ENCODE peak calls at places on chromosomes 1 and 21, in eight cellular contexts. W is AG04450, Z is MM.1S, D is sigmoid colon, G is cardiac fibroblast, I is tibial nerve, X is fibroblast of villous mesenchyme, Y is colonic mucosa. C is an unnamed sample.

GRCh38 chr1:16334655-16335340 is 17.5 kb downstream of the FBXO42 start:
- DNase-seq in W (no peak), Z (no peak), D (no peak), G (no peak), I (no peak), X (no peak), Y (no peak), C (peak)

GRCh38 chr1:216430744-216431143 is 7.5 kb upstream of the USH2A start:
- DNase-seq in W (no peak), Z (no peak), D (no peak), G (no peak), I (no peak), X (no peak), Y (no peak), C (no peak)

GRCh38 chr1:30191154-30191702 is 532.2 kb downstream of the MATN1 start:
- DNase-seq in W (no peak), Z (no peak), D (no peak), G (peak), I (no peak), X (peak), Y (peak), C (peak)

GRCh38 chr1:30523055-30524020 is 200.0 kb downstream of the MATN1 start:
- DNase-seq in W (no peak), Z (no peak), D (no peak), G (peak), I (no peak), X (no peak), Y (no peak), C (peak)

GRCh38 chr1:174017231-174017970 is 4.8 kb downstream of the RC3H1 start:
- DNase-seq in W (no peak), Z (no peak), D (no peak), G (no peak), I (no peak), X (no peak), Y (no peak), C (no peak)

GRCh38 chr1:230424440-230425251 is 1.5 kb downstream of the PGBD5 start:
- DNase-seq in W (no peak), Z (no peak), D (no peak), G (no peak), I (no peak), X (no peak), Y (peak), C (peak)

GRCh38 chr1:232844791-232845190 is 39.6 kb downstream of the MAP10 start:
- DNase-seq in W (no peak), Z (no peak), D (no peak), G (no peak), I (no peak), X (no peak), Y (no peak), C (peak)

GRCh38 chr1:31949862-31950261 is 11.7 kb upstream of the PTP4A2 start:
- DNase-seq in W (no peak), Z (no peak), D (no peak), G (no peak), I (no peak), X (no peak), Y (no peak), C (no peak)

GRCh38 chr1:99850458-99850974 is 355 bp downstream of the AGL start:
- DNase-seq in W (no peak), Z (no peak), D (no peak), G (no peak), I (no peak), X (peak), Y (no peak), C (no peak)

GRCh38 chr1:48916121-48917069 is 139.7 kb upstream of the BEND5 start:
- DNase-seq in W (no peak), Z (peak), D (no peak), G (peak), I (no peak), X (peak), Y (no peak), C (peak)
- TF ChIP-seq CTCF in W (peak), Z (peak), D (no peak), G (peak), I (peak), X (peak), Y (peak), C (peak)

DNA sequence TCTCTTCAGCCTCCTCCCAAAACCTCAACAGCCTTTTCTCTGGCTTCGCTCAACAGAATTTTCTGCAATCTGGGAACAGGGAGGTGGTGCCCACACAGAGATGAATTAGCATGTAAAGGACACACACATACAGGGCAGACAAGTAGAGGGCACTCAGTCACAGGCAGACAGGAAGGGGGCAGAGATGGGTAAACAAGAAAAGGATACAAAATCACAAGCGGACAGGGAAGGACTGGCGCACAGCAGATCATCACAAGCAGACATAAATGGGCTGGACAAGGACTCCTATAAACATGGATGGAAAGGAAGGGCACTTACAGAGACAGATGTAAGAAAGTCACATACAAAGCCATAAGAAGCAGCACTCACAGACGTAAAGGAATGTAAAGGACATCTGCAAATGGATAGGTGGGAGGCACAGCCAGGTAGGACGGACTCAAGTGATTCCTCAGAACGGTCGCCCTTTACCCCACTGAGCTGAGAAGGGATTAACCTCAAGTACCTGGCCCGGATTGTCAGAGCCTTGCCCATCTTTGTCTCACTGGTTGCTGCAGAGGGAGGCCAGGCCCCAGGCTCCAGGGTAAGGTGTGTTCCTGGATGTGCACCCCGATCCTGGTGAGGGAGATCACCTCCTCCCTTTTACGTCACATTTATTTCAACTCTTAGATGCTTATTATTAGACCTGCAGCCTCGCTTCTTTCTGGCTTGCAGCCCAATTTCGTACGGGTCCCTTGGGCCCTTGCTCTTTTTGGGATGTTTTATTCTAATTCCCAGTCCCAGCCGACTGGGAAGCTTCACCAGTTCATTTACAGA is 841 bp upstream of the PRCC start:
- DNase-seq in W (no peak), Z (peak), D (peak), G (peak), I (no peak), X (peak), Y (peak), C (peak)
- H3K4me3 ChIP-seq in W (peak), Z (peak), D (peak), G (peak), I (peak), X (peak), Y (peak), C (peak)

DNA sequence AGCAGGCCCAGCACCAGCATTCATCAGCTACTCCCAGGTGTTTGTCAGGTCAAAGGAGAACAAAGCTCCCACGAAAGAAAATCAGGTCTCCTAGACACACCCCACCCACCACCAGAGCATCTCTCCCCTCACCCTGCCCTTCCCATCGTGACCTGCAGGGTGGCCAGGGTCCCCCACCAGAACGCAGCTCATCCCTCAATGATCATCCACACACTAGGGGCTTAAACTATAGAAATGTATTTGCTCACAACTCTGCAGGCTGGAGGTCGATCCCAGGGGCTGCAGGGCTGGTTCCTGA is 97.4 kb downstream of the RIPK4 start:
- DNase-seq in W (no peak), Z (no peak), D (peak), G (no peak), I (no peak), X (no peak), Y (no peak), C (no peak)
- TF ChIP-seq CTCF in W (no peak), Z (no peak), D (no peak), G (no peak), I (no peak), X (no peak), Y (no peak), C (no peak)

GRCh38 chr1:9653195-9653782 is 1.8 kb downstream of the PIK3CD start:
- DNase-seq in W (no peak), Z (no peak), D (no peak), G (no peak), I (no peak), X (no peak), Y (no peak), C (no peak)
- H3K4me3 ChIP-seq in W (no peak), Z (no peak), D (no peak), G (no peak), I (peak), X (no peak), Y (peak), C (no peak)

GRCh38 chr1:105909811-105910210 is 1146.7 kb upstream of the PRMT6 start:
- DNase-seq in W (no peak), Z (no peak), D (no peak), G (no peak), I (no peak), X (no peak), Y (no peak), C (no peak)
- TF ChIP-seq CTCF in W (no peak), Z (no peak), D (no peak), G (no peak), I (no peak), X (no peak), Y (no peak), C (no peak)

GRCh38 chr1:158116768-158117167 is 63.9 kb upstream of the CD1D start:
- DNase-seq in W (no peak), Z (no peak), D (no peak), G (no peak), I (no peak), X (no peak), Y (no peak), C (no peak)

GRCh38 chr1:158116311-158116710 is 64.4 kb upstream of the CD1D start:
- DNase-seq in W (no peak), Z (no peak), D (no peak), G (no peak), I (no peak), X (no peak), Y (no peak), C (no peak)

GRCh38 chr1:158117854-158118691 is 62.6 kb upstream of the CD1D start:
- DNase-seq in W (no peak), Z (peak), D (peak), G (peak), I (peak), X (peak), Y (peak), C (peak)

GRCh38 chr1:158120254-158120653 is 60.4 kb upstream of the CD1D start:
- DNase-seq in W (no peak), Z (no peak), D (no peak), G (no peak), I (no peak), X (no peak), Y (no peak), C (no peak)

DNA sequence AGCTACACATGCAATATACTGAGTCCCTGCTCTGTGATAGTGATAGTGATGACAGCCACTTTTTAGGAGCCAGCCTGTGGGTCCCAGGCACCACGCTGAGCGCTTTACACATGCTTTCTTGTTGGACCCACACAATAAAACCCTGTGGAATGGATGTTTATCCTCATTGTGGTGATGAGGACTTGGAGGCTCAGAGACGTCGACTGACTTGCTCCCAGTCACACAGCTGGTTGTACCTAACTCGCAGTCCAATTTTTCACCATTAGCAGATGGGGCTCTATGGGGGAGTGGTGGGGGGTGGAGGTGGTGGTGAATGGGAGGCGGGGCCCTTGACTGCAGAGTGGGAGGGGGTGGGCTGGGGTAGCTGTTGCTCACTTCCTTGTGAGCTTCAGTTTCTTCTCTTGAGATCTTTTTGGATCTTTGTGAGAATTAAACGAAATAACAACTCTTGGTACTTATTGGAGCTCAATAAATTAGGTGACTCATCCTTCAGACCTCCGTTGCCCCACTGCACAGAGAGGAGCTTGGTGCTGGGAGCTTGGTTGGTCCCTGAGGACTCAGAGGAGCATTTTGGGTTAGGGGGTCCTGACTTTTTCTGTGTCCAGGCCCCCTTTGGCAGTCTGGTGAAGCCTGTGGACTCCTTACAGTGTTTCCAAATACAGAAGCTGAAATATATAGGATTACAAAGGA is 61.8 kb upstream of the CD1D start:
- DNase-seq in W (no peak), Z (no peak), D (no peak), G (no peak), I (no peak), X (no peak), Y (no peak), C (no peak)
- H3K4me3 ChIP-seq in W (no peak), Z (no peak), D (no peak), G (no peak), I (no peak), X (no peak), Y (no peak), C (no peak)

DNA sequence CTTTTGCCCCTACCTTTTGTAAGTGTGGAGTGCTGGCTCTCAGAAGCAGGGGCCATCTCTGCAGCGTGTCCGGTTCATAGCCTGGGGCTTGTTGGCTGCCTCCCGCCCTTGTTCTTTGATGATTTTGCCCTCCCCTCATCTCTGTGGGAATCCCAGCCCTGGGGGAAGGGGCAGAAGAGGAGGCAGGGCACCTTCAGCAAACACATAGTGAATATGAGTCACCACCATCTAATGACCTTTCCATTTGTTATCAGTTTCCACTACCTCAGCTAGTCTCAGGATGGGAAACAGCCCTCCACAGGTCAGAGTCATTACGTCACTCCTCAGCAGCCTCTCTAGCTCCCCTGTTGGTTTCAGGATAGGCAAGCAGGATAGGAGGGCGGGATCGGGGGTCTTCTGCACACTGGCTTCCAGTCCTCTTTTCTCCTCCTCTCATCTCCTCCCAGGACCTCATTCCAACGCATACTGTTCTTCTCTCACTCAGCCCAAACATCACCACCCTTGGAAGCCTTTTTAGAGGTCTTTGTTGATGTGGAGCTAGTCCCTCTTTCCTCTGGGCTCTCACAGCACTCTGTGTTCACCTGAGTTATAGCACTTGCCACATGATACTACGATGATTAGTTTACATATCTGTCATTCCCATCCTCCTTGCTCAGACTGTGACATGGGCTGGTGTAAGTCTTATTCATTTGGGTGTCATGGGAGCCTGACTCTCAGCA is 15.8 kb downstream of the GADD45A start:
- DNase-seq in W (no peak), Z (no peak), D (no peak), G (peak), I (no peak), X (peak), Y (no peak), C (peak)
- TF ChIP-seq CTCF in W (peak), Z (no peak), D (no peak), G (peak), I (no peak), X (no peak), Y (no peak), C (no peak)